ENCODE peak calls at places on chromosomes 7 and 10, in ten cellular contexts. H, V, U, G, O, F, C, X, R and S are unnamed samples.

GRCh38 chr10:112360308-112361270 is 13.3 kb upstream of the ACSL5 start:
- DNase-seq in H (no peak), V (no peak), U (no peak), G (no peak), O (peak; percentile 76), F (no peak), C (no peak), X (no peak), R (no peak), S (peak; percentile 14)

GRCh38 chr7:79268730-79269129 is 184.7 kb downstream of the MAGI2 start:
- DNase-seq in H (peak; percentile 35), V (no peak), U (no peak), G (no peak), O (no peak), F (no peak), C (peak; percentile 70), X (no peak), R (no peak), S (no peak)

GRCh38 chr10:71458387-71458786 is 61.7 kb downstream of the CDH23 start:
- DNase-seq in H (no peak), V (no peak), U (no peak), G (no peak), O (no peak), F (no peak), C (no peak), X (no peak), R (no peak), S (no peak)

GRCh38 chr10:44985175-44985681 is 6.6 kb upstream of the DEPP1 start:
- DNase-seq in H (no peak), V (no peak), U (no peak), G (no peak), O (no peak), F (no peak), C (no peak), X (no peak), R (no peak), S (no peak)

GRCh38 chr7:36283171-36283570 is 106.5 kb upstream of the ANLN start:
- DNase-seq in H (no peak), V (no peak), U (no peak), G (no peak), O (no peak), F (no peak), C (no peak), X (peak; percentile 7), R (no peak), S (no peak)

GRCh38 chr10:112775892-112776679 is 174.0 kb upstream of the TCF7L2 start:
- DNase-seq in H (no peak), V (peak; percentile 51), U (no peak), G (no peak), O (no peak), F (no peak), C (peak; percentile 84), X (no peak), R (peak; percentile 91), S (no peak)

GRCh38 chr10:3935141-3935540 is 150.1 kb upstream of the KLF6 start:
- DNase-seq in H (no peak), V (no peak), U (no peak), G (no peak), O (no peak), F (no peak), C (no peak), X (peak; percentile 89), R (no peak), S (peak; percentile 93)

GRCh38 chr10:70334526-70335245 is 47.7 kb downstream of the LRRC20 start:
- DNase-seq in H (peak; percentile 25), V (no peak), U (no peak), G (no peak), O (peak; percentile 45), F (no peak), C (peak; percentile 82), X (no peak), R (peak; percentile 78), S (no peak)

GRCh38 chr7:102404005-102404861 is 8.1 kb downstream of the PRKRIP1 start:
- DNase-seq in H (peak; percentile 30), V (peak; percentile 22), U (peak; percentile 21), G (no peak), O (no peak), F (peak; percentile 28), C (peak; percentile 64), X (peak; percentile 49), R (peak; percentile 53), S (peak; percentile 46)

GRCh38 chr7:97064972-97065587 is 40.4 kb upstream of the DLX5 start:
- DNase-seq in H (peak; percentile 73), V (peak; percentile 77), U (peak; percentile 35), G (peak; percentile 14), O (no peak), F (no peak), C (peak; percentile 87), X (no peak), R (peak; percentile 74), S (peak; percentile 48)

GRCh38 chr10:61786728-61787127 is 114.8 kb upstream of the ARID5B start:
- DNase-seq in H (no peak), V (no peak), U (no peak), G (peak; percentile 55), O (no peak), F (no peak), C (no peak), X (peak; percentile 8), R (no peak), S (peak; percentile 88)

GRCh38 chr10:1172256-1172975 is 116.2 kb downstream of the WDR37 start:
- DNase-seq in H (no peak), V (no peak), U (no peak), G (no peak), O (peak; percentile 37), F (no peak), C (no peak), X (no peak), R (no peak), S (no peak)

GRCh38 chr7:37342170-37342569 is 106.5 kb downstream of the ELMO1 start:
- DNase-seq in H (no peak), V (no peak), U (no peak), G (no peak), O (no peak), F (no peak), C (no peak), X (no peak), R (no peak), S (no peak)

GRCh38 chr10:91409069-91409868 is 875 bp upstream of the HECTD2 start:
- DNase-seq in H (peak; percentile 78), V (peak; percentile 71), U (peak; percentile 72), G (peak; percentile 65), O (peak; percentile 88), F (peak; percentile 15), C (peak; percentile 90), X (peak; percentile 45), R (peak; percentile 95), S (peak; percentile 89)

GRCh38 chr10:25766213-25766612 is 167.8 kb upstream of the MYO3A start:
- DNase-seq in H (no peak), V (no peak), U (no peak), G (no peak), O (no peak), F (no peak), C (peak; percentile 13), X (no peak), R (no peak), S (no peak)

GRCh38 chr7:30207376-30207775 is 72.6 kb downstream of the MTURN start:
- DNase-seq in H (no peak), V (no peak), U (no peak), G (no peak), O (no peak), F (no peak), C (no peak), X (no peak), R (no peak), S (no peak)

GRCh38 chr7:2629740-2630681 is 1.8 kb upstream of the TTYH3 start:
- DNase-seq in H (no peak), V (no peak), U (no peak), G (no peak), O (no peak), F (no peak), C (peak; percentile 58), X (no peak), R (peak; percentile 27), S (no peak)

GRCh38 chr7:101999420-101999819 is 182.0 kb downstream of the CUX1 start:
- DNase-seq in H (no peak), V (no peak), U (no peak), G (no peak), O (no peak), F (no peak), C (no peak), X (no peak), R (no peak), S (no peak)

GRCh38 chr7:73433924-73434700 is 534 bp downstream of the FZD9 start:
- DNase-seq in H (no peak), V (no peak), U (no peak), G (no peak), O (no peak), F (no peak), C (peak; percentile 71), X (peak; percentile 13), R (peak; percentile 65), S (no peak)

GRCh38 chr10:43863270-43863669 is 214.6 kb upstream of the ZNF32 start:
- DNase-seq in H (no peak), V (no peak), U (no peak), G (no peak), O (no peak), F (no peak), C (no peak), X (no peak), R (no peak), S (no peak)

GRCh38 chr10:77420942-77421523 is 216.6 kb downstream of the KCNMA1 start:
- DNase-seq in H (no peak), V (no peak), U (no peak), G (no peak), O (no peak), F (no peak), C (peak; percentile 20), X (no peak), R (no peak), S (no peak)

GRCh38 chr7:75711634-75712494 is 26.9 kb downstream of the HIP1 start:
- DNase-seq in H (no peak), V (no peak), U (no peak), G (no peak), O (no peak), F (no peak), C (no peak), X (no peak), R (no peak), S (peak; percentile 67)

GRCh38 chr10:4535531-4535930 is 290.5 kb upstream of the AKR1E2 start:
- DNase-seq in H (no peak), V (no peak), U (no peak), G (no peak), O (no peak), F (no peak), C (no peak), X (no peak), R (no peak), S (no peak)

GRCh38 chr7:159006610-159007130 is 138.0 kb downstream of the VIPR2 start:
- DNase-seq in H (no peak), V (no peak), U (no peak), G (no peak), O (no peak), F (no peak), C (no peak), X (no peak), R (no peak), S (no peak)

GRCh38 chr7:79452495-79453265 is 787 bp downstream of the MAGI2 start:
- DNase-seq in H (no peak), V (no peak), U (peak; percentile 23), G (no peak), O (peak; percentile 67), F (no peak), C (peak; percentile 69), X (no peak), R (no peak), S (no peak)

GRCh38 chr7:20964214-20964613 is 177.5 kb upstream of the SP8 start:
- DNase-seq in H (peak; percentile 94), V (peak; percentile 88), U (no peak), G (no peak), O (no peak), F (no peak), C (peak; percentile 99), X (no peak), R (peak; percentile 93), S (no peak)

GRCh38 chr10:48805848-48806247 is 121.2 kb downstream of the WDFY4 start:
- DNase-seq in H (no peak), V (no peak), U (no peak), G (no peak), O (no peak), F (no peak), C (no peak), X (no peak), R (no peak), S (no peak)